ENCODE peak calls at places on chromosomes 16 and 17, in four cellular contexts. O is A673; Y is CD8-positive, alpha-beta T cell; P is suprapubic skin. T is an unnamed sample. For H3K4me1, the result is how much of the 10 kb centered on the place peaks cover.

GRCh38 chr17:49315974-49316570 is 46.0 kb downstream of the ZNF652 start:
- DNase-seq in O (peak), Y (no peak), P (no peak), T (no peak)

GRCh38 chr16:14501331-14502255 is 128.5 kb downstream of the PARN start:
- DNase-seq in O (peak), Y (no peak), P (peak), T (peak)

GRCh38 chr16:66189951-66190350 is 176.5 kb upstream of the CDH5 start:
- DNase-seq in O (no peak), Y (no peak), P (no peak), T (no peak)

GRCh38 chr17:1234455-1234854 is 35.8 kb upstream of the BHLHA9 start:
- DNase-seq in O (no peak), Y (no peak), P (no peak), T (no peak)

GRCh38 chr17:56478836-56479447 is 114.6 kb upstream of the NOG start:
- DNase-seq in O (peak), Y (no peak), P (no peak), T (no peak)

GRCh38 chr16:29857133-29857760 is 5.8 kb downstream of the CDIPT start:
- DNase-seq in O (no peak), Y (no peak), P (no peak), T (no peak)

GRCh38 chr17:33142703-33143299 is 150.3 kb downstream of the ASIC2 start:
- DNase-seq in O (peak), Y (no peak), P (no peak), T (no peak)

GRCh38 chr16:57577214-57577613 is 34.8 kb downstream of the ADGRG5 start:
- DNase-seq in O (no peak), Y (no peak), P (no peak), T (no peak)

GRCh38 chr16:27726621-27727275 is 176.8 kb downstream of the KATNIP start:
- DNase-seq in O (no peak), Y (no peak), P (no peak), T (no peak)

GRCh38 chr17:76078859-76079576 is at the start of gene ZACN:
- DNase-seq in O (no peak), Y (no peak), P (no peak), T (no peak)

GRCh38 chr16:89655062-89655643 is 2.4 kb downstream of the CHMP1A start:
- DNase-seq in O (no peak), Y (no peak), P (no peak), T (no peak)

GRCh38 chr16:56547120-56547948 is 17.5 kb upstream of the MT4 start:
- DNase-seq in O (no peak), Y (no peak), P (no peak), T (peak)

GRCh38 chr17:8151120-8151640 is 1.0 kb downstream of the PER1 start:
- DNase-seq in O (peak), Y (peak), P (peak), T (peak)

GRCh38 chr17:42760652-42761581 is at the start of gene RAMP2:
- DNase-seq in O (peak), Y (no peak), P (peak), T (no peak)

GRCh38 chr17:74360993-74361612 is 565 bp downstream of the BTBD17 start:
- DNase-seq in O (no peak), Y (no peak), P (no peak), T (no peak)

GRCh38 chr17:78414178-78415162 is 36.0 kb downstream of the PGS1 start:
- DNase-seq in O (no peak), Y (peak), P (no peak), T (no peak)

GRCh38 chr16:75621170-75621477 is 2.0 kb downstream of the ADAT1 start:
- DNase-seq in O (peak), Y (no peak), P (no peak), T (no peak)

GRCh38 chr17:76973040-76973439 is 104.8 kb downstream of the MGAT5B start:
- DNase-seq in O (no peak), Y (no peak), P (no peak), T (no peak)

GRCh38 chr16:9159839-9160550 is 68.6 kb downstream of the HAPSTR1 start:
- DNase-seq in O (peak), Y (no peak), P (no peak), T (peak)

GRCh38 chr16:52265446-52265861 is 281.5 kb downstream of the TOX3 start:
- DNase-seq in O (no peak), Y (no peak), P (no peak), T (no peak)

GRCh38 chr17:16178836-16179235 is 36.5 kb downstream of the NCOR1 start:
- DNase-seq in O (no peak), Y (no peak), P (no peak), T (no peak)

GRCh38 chr16:63652091-63652490 is 1469.8 kb downstream of the CDH11 start:
- DNase-seq in O (no peak), Y (no peak), P (no peak), T (no peak)

GRCh38 chr17:81097943-81098308 is 63.0 kb downstream of the BAIAP2 start:
- DNase-seq in O (no peak), Y (no peak), P (no peak), T (no peak)

DNA sequence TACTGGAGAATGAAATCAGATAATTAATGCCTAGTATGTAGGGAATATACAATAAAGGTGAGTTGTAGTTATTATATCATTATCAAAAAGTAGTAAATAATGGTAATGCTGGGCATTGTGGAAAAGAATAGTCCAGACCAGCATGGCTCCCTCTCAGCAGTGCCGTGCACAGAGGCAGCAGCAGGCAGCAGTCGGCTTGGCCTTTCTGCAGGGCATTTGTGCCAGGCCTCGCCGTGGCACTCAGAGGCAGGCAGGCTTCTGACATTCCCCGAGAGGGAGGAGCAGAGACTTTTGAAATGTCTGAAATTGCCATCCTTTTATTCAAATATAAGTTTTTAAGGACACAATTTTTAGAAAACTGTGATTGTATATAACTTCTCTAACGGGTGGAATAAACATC is 15.0 kb downstream of the KIAA0513 start:
- DNase-seq in O (no peak), Y (no peak), P (no peak), T (no peak)
- TF ChIP-seq CTCF in O (no peak), Y (no peak), P (no peak), T (no peak)

GRCh38 chr16:49461517-49461951 is 87.9 kb downstream of the C16orf78 start:
- DNase-seq in O (no peak), Y (no peak), P (peak), T (no peak)
- H3K4me1 ChIP-seq in O (under half), Y (half or more), P (under half), T (under half)

GRCh38 chr16:2970563-2970962 is 1.4 kb downstream of the PAQR4 start:
- DNase-seq in O (no peak), Y (no peak), P (no peak), T (no peak)
- H3K27ac ChIP-seq in O (peak), Y (no peak), P (no peak), T (peak)

GRCh38 chr16:11036868-11037410 is 92.6 kb downstream of the CLEC16A start:
- DNase-seq in O (no peak), Y (no peak), P (no peak), T (no peak)

GRCh38 chr16:11039726-11040125 is 95.4 kb downstream of the CLEC16A start:
- DNase-seq in O (no peak), Y (no peak), P (no peak), T (no peak)

GRCh38 chr16:11036040-11036439 is 91.7 kb downstream of the CLEC16A start:
- DNase-seq in O (no peak), Y (no peak), P (no peak), T (no peak)

GRCh38 chr16:11038305-11038704 is 93.9 kb downstream of the CLEC16A start:
- DNase-seq in O (no peak), Y (no peak), P (no peak), T (no peak)

DNA sequence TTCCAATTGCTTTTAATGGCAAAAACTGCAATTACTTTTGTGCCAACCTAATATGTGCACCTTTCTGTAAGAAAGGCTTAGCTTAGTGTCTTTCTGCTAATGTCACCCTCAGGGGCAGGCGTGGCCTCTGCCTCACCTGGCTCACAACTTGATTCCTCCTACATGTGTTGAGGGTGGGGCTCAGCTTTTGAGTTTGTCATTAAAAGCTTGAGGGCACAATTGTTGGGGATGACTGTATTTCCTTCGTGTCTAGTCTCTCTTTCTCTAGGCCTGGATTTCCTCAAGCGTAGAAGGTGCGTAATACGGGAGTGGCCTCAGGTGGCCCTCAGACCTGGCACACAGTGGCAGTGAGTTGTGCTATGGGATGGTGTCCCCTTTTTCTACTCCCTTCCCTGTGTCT is 94.4 kb downstream of the CLEC16A start:
- DNase-seq in O (no peak), Y (no peak), P (no peak), T (no peak)
- TF ChIP-seq CTCF in O (no peak), Y (no peak), P (no peak), T (no peak)

GRCh38 chr17:79483842-79484241 is 127.0 kb downstream of the RBFOX3 start:
- DNase-seq in O (no peak), Y (no peak), P (no peak), T (no peak)

GRCh38 chr17:79484600-79485398 is 126.1 kb downstream of the RBFOX3 start:
- DNase-seq in O (no peak), Y (no peak), P (no peak), T (no peak)

GRCh38 chr17:79485399-79485985 is 125.4 kb downstream of the RBFOX3 start:
- DNase-seq in O (no peak), Y (no peak), P (no peak), T (no peak)

GRCh38 chr17:79482719-79483118 is 128.1 kb downstream of the RBFOX3 start:
- DNase-seq in O (no peak), Y (no peak), P (no peak), T (no peak)

GRCh38 chr17:79483122-79483521 is 127.7 kb downstream of the RBFOX3 start:
- DNase-seq in O (no peak), Y (no peak), P (no peak), T (no peak)
- H3K4me1 ChIP-seq in O (under half), Y (under half), P (under half), T (under half)

T was measured in prostate gland.